ENCODE peak calls at places on chromosomes 6 and 20, in seven cellular contexts. K is stomach, I is choroid plexus epithelial cell, R is cardiac muscle cell, D is mesothelial cell of epicardium, C is RWPE1, U is HCT116. G is an unnamed sample.

GRCh38 chr6:70445001-70445400 is 31.7 kb downstream of the FAM135A start:
- DNase-seq in K (no peak), I (no peak), R (no peak), D (no peak), C (no peak), U (no peak), G (no peak)

GRCh38 chr6:56416247-56416646 is 168.9 kb upstream of the COL21A1 start:
- DNase-seq in K (no peak), I (no peak), R (no peak), D (no peak), C (no peak), U (no peak), G (no peak)

GRCh38 chr20:48547682-48548081 is 280.1 kb downstream of the PREX1 start:
- DNase-seq in K (no peak), I (no peak), R (no peak), D (no peak), C (no peak), U (no peak), G (no peak)

GRCh38 chr6:157280153-157280552 is 43.2 kb downstream of the TMEM242 start:
- DNase-seq in K (no peak), I (no peak), R (no peak), D (no peak), C (no peak), U (no peak), G (no peak)

GRCh38 chr6:12348530-12349511 is 58.7 kb downstream of the EDN1 start:
- DNase-seq in K (peak), I (peak), R (peak), D (no peak), C (peak), U (peak), G (no peak)

GRCh38 chr6:163648868-163649267 is 234.3 kb downstream of the QKI start:
- DNase-seq in K (no peak), I (no peak), R (no peak), D (no peak), C (no peak), U (no peak), G (no peak)

GRCh38 chr6:53309059-53309896 is 39.5 kb downstream of the ELOVL5 start:
- DNase-seq in K (peak), I (peak), R (peak), D (no peak), C (no peak), U (no peak), G (no peak)

GRCh38 chr6:1399085-1399780 is 9.9 kb downstream of the FOXF2 start:
- DNase-seq in K (peak), I (no peak), R (no peak), D (no peak), C (no peak), U (no peak), G (no peak)

GRCh38 chr6:158849899-158850806 is 31.0 kb upstream of the EZR start:
- DNase-seq in K (peak), I (peak), R (peak), D (no peak), C (peak), U (peak), G (peak)

GRCh38 chr20:25248501-25249172 is 752 bp downstream of the PYGB start:
- DNase-seq in K (peak), I (peak), R (peak), D (no peak), C (peak), U (no peak), G (no peak)
- TF ChIP-seq CTCF in K (no peak), I (no peak), R (no peak), D (no peak), C (no peak), U (no peak), G (no peak)

DNA sequence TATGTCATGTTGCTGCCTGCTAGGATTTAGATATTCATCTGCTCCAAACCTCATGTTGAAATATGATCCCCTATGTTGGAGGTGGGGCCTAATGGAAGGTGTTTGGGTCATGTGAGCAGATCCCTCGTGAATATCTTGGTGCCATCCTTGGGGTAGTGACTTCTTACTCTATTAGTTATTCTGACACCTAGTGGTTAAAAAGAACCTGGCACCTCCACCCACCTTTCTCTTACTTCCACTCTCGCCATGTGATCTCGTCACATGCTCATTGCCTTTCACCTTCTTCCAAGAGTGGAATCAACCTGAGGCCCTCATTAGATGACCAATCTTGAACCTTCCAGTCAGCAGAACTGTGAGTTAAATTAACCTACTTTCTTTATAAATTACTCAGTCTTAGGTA is 549.4 kb upstream of the SYNCRIP start:
- DNase-seq in K (no peak), I (peak), R (no peak), D (no peak), C (no peak), U (peak), G (no peak)
- TF ChIP-seq CTCF in K (peak), I (peak), R (peak), D (peak), C (no peak), U (no peak), G (peak)

GRCh38 chr6:45613678-45614077 is 235.9 kb upstream of the SUPT3H start:
- DNase-seq in K (no peak), I (peak), R (peak), D (no peak), C (peak), U (no peak), G (no peak)
- TF ChIP-seq CTCF in K (no peak), I (peak), R (no peak), D (no peak), C (no peak), U (no peak), G (no peak)

GRCh38 chr6:17086469-17086868 is 15.4 kb upstream of the STMND1 start:
- DNase-seq in K (peak), I (peak), R (peak), D (peak), C (peak), U (peak), G (no peak)
- TF ChIP-seq CTCF in K (no peak), I (peak), R (peak), D (peak), C (peak), U (peak), G (peak)

GRCh38 chr20:50281831-50282591 is 91.4 kb downstream of the CEBPB start:
- DNase-seq in K (no peak), I (no peak), R (no peak), D (no peak), C (no peak), U (no peak), G (no peak)
- TF ChIP-seq CTCF in K (no peak), I (peak), R (peak), D (no peak), C (no peak), U (no peak), G (no peak)